ENCODE peak calls at places on chromosomes 6 and 20, in five cellular contexts. One of them, this sample, is unnamed.

GRCh38 chr6:82750570-82750969 is 315.1 kb downstream of the UBE3D start:
- DNase-seq in heart left ventricle: no peak
- DNase-seq in esophagus squamous epithelium: no peak
- DNase-seq in body of pancreas: no peak
- DNase-seq in ovary: no peak
- DNase-seq in this sample: no peak

GRCh38 chr6:15513131-15513771 is 149.6 kb downstream of the DTNBP1 start:
- DNase-seq in esophagus squamous epithelium: no peak
- DNase-seq in heart left ventricle: no peak
- DNase-seq in ovary: no peak
- DNase-seq in body of pancreas: no peak
- DNase-seq in this sample: no peak

GRCh38 chr6:4732691-4733315 is 43.4 kb upstream of the CDYL start:
- DNase-seq in heart left ventricle: peak; percentile 56
- DNase-seq in esophagus squamous epithelium: no peak
- DNase-seq in ovary: peak; percentile 35
- DNase-seq in body of pancreas: peak; percentile 35
- DNase-seq in this sample: peak; percentile 94

GRCh38 chr6:8536122-8536521 is 100.8 kb upstream of the SLC35B3 start:
- DNase-seq in heart left ventricle: no peak
- DNase-seq in body of pancreas: no peak
- DNase-seq in ovary: no peak
- DNase-seq in esophagus squamous epithelium: no peak
- DNase-seq in this sample: no peak

GRCh38 chr6:113047148-113047547 is 700.0 kb downstream of the RFPL4B start:
- DNase-seq in esophagus squamous epithelium: no peak
- DNase-seq in ovary: no peak
- DNase-seq in body of pancreas: no peak
- DNase-seq in heart left ventricle: no peak
- DNase-seq in this sample: no peak

GRCh38 chr6:14705841-14706377 is 540.0 kb upstream of the JARID2 start:
- DNase-seq in ovary: no peak
- DNase-seq in body of pancreas: no peak
- DNase-seq in heart left ventricle: no peak
- DNase-seq in esophagus squamous epithelium: no peak
- DNase-seq in this sample: no peak

GRCh38 chr6:18226451-18226850 is 37.9 kb downstream of the DEK start:
- DNase-seq in body of pancreas: no peak
- DNase-seq in ovary: no peak
- DNase-seq in heart left ventricle: no peak
- DNase-seq in esophagus squamous epithelium: no peak
- DNase-seq in this sample: no peak

GRCh38 chr20:13995841-13996240 is 525 bp downstream of the MACROD2 start:
- DNase-seq in heart left ventricle: peak; percentile 40
- DNase-seq in ovary: peak; percentile 63
- DNase-seq in body of pancreas: peak; percentile 84
- DNase-seq in esophagus squamous epithelium: no peak
- DNase-seq in this sample: no peak

GRCh38 chr20:62319346-62319909 is 16.6 kb downstream of the ADRM1 start:
- DNase-seq in esophagus squamous epithelium: no peak
- DNase-seq in heart left ventricle: no peak
- DNase-seq in body of pancreas: no peak
- DNase-seq in ovary: no peak
- DNase-seq in this sample: no peak

GRCh38 chr20:63658749-63659187 is 656 bp downstream of the RTEL1 start:
- DNase-seq in body of pancreas: peak; percentile 24
- DNase-seq in ovary: no peak
- DNase-seq in esophagus squamous epithelium: no peak
- DNase-seq in heart left ventricle: no peak
- DNase-seq in this sample: no peak

GRCh38 chr20:63657260-63657936 is 714 bp upstream of the RTEL1 start:
- DNase-seq in esophagus squamous epithelium: no peak
- DNase-seq in body of pancreas: no peak
- DNase-seq in heart left ventricle: no peak
- DNase-seq in ovary: peak; percentile 65
- DNase-seq in this sample: no peak

GRCh38 chr20:63656451-63656850 is 1.7 kb upstream of the RTEL1 start:
- DNase-seq in esophagus squamous epithelium: no peak
- DNase-seq in heart left ventricle: no peak
- DNase-seq in body of pancreas: no peak
- DNase-seq in ovary: no peak
- DNase-seq in this sample: no peak

GRCh38 chr20:63659370-63659769 is 1.3 kb downstream of the RTEL1 start:
- DNase-seq in heart left ventricle: no peak
- DNase-seq in body of pancreas: no peak
- DNase-seq in esophagus squamous epithelium: no peak
- DNase-seq in ovary: no peak
- DNase-seq in this sample: no peak

GRCh38 chr20:63657937-63658748 is at the start of gene RTEL1:
- DNase-seq in body of pancreas: peak; percentile 91
- DNase-seq in ovary: peak; percentile 92
- DNase-seq in esophagus squamous epithelium: peak; percentile 66
- DNase-seq in heart left ventricle: peak; percentile 95
- DNase-seq in this sample: peak; percentile 99
- TF ChIP-seq POLR2A in body of pancreas: peak; percentile 57
- TF ChIP-seq POLR2A in ovary: peak; percentile 60
- TF ChIP-seq POLR2A in esophagus squamous epithelium: peak; percentile 44
- TF ChIP-seq POLR2A in heart left ventricle: no peak
- TF ChIP-seq POLR2A in this sample: peak; percentile 63

GRCh38 chr6:52577022-52577777 is at the start of gene TRAM2:
- DNase-seq in heart left ventricle: peak; percentile 95
- DNase-seq in esophagus squamous epithelium: peak; percentile 27
- DNase-seq in ovary: peak; percentile 89
- DNase-seq in body of pancreas: peak; percentile 90
- DNase-seq in this sample: peak; percentile 77
- TF ChIP-seq POLR2A in heart left ventricle: no peak
- TF ChIP-seq POLR2A in esophagus squamous epithelium: peak; percentile 60
- TF ChIP-seq POLR2A in ovary: peak; percentile 31
- TF ChIP-seq POLR2A in body of pancreas: peak; percentile 73
- TF ChIP-seq POLR2A in this sample: peak; percentile 82

DNA sequence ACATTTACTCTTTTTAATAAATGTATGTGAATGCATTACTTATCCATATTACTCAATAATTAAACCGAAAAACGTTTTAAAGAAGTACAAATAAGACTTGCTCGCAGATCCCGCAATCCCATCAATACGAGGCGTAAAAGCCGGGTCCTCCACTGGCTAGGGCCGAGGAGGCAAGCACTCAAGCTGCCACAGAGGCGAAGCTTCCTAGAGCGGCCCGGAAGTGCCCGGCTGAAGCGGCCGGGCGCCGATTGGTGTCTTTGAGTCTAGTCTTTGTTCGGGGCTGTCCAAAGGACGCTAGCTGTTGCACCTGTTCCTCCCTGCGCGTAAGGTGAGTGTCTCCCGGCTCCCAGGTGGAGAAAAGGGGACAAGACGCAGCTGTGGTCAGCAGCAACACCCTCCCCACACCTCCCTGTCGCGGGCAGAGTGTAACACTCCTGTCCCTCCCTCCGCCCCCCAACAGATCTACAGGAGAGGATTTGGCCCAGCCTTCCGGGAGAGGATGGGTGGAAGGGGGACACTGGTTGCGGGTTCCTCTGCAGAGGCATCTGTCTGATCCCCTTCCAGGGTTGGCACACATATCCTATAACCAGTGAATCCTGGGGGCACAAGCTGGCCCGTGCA is at the start of gene ZSCAN16:
- DNase-seq in body of pancreas: peak; percentile 88
- DNase-seq in heart left ventricle: peak; percentile 90
- DNase-seq in esophagus squamous epithelium: peak; percentile 10
- DNase-seq in ovary: peak; percentile 78
- DNase-seq in this sample: peak; percentile 64
- TF ChIP-seq POLR2A in body of pancreas: peak; percentile 58
- TF ChIP-seq POLR2A in heart left ventricle: no peak
- TF ChIP-seq POLR2A in esophagus squamous epithelium: no peak
- TF ChIP-seq POLR2A in ovary: no peak
- TF ChIP-seq POLR2A in this sample: peak; percentile 19

DNA sequence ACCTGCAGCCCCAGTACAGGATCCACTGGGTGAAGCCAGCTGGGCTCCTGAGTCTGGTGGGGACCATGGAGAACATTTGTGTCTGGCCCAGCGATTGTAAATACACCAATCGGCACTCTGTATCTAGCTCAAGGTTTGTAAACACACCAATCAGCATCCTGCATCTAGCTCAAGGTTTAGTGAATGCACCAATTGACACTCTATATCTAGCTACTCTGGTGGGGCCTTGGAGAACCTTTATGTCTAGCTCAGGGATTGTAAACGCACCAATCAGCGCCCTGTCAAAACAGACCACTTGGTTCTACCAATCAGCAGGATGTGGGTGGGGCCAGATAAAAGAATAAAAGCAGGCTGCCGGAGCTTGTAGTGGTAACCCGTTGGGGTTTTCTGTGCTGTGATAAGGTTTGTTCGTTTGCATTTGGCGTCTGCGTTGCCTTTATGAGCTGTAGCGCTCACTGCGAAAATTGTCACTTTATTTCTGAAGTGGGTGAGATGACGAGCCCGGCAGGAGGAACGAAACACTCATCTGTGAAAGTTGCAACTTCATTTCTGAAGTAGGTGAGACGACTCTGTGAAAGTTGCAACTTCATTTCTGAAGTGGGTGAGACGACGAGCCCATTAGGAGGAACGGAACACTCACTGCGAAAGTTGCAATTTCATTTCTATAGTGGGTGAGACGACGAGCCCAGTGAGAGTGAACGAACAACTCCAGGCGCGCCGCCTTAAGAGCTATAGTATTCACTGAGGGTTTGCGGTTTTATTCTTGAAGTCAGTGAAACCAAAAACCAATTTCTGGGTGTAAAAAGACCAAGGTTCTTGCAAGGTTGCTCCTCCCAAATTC is 31.1 kb downstream of the SERPINB6 start:
- DNase-seq in heart left ventricle: no peak
- DNase-seq in esophagus squamous epithelium: no peak
- DNase-seq in body of pancreas: no peak
- DNase-seq in ovary: no peak
- DNase-seq in this sample: no peak
- TF ChIP-seq POLR2A in heart left ventricle: no peak
- TF ChIP-seq POLR2A in esophagus squamous epithelium: peak; percentile 19
- TF ChIP-seq POLR2A in body of pancreas: peak; percentile 17
- TF ChIP-seq POLR2A in ovary: no peak
- TF ChIP-seq POLR2A in this sample: no peak

This sample was measured in H54.